ENCODE peak calls at places on chromosomes 11 and 22, in six cellular contexts. F is adrenal gland, Q is PC-3, O is fibroblast of lung, E is H9, K is GM23338. U is an unnamed sample. For H3K4me1, the result is how much of the 10 kb centered on the place peaks cover.

GRCh38 chr11:69058501-69059270 is 10.0 kb downstream of the TPCN2 start:
- DNase-seq in Q (no peak), E (no peak), K (no peak), F (no peak), O (no peak), U (no peak)

GRCh38 chr11:88402192-88402715 is 64.7 kb upstream of the CTSC start:
- DNase-seq in K (no peak), E (no peak), Q (peak), O (peak), F (no peak), U (no peak)

GRCh38 chr11:59548309-59548656 is 36.9 kb downstream of the OR4D9 start:
- DNase-seq in E (no peak), Q (no peak), O (no peak), F (no peak), K (no peak), U (no peak)

GRCh38 chr11:2584812-2585565 is 114.8 kb downstream of the KCNQ1OT1 start:
- DNase-seq in O (no peak), Q (no peak), K (no peak), F (no peak), E (peak), U (no peak)

GRCh38 chr22:20904980-20905355 is 12.2 kb upstream of the CRKL start:
- DNase-seq in O (no peak), E (no peak), Q (peak), F (no peak), K (no peak), U (no peak)

GRCh38 chr11:34599406-34599901 is 21.4 kb upstream of the EHF start:
- DNase-seq in K (no peak), E (no peak), Q (peak), O (peak), F (no peak), U (no peak)

GRCh38 chr22:27378994-27379393 is 422.6 kb downstream of the MN1 start:
- DNase-seq in Q (no peak), K (no peak), E (no peak), O (no peak), F (no peak), U (no peak)

GRCh38 chr22:29205598-29206371 is at the start of gene EMID1:
- DNase-seq in E (peak), K (peak), F (peak), Q (peak), O (no peak), U (no peak)

GRCh38 chr11:22539851-22540376 is 85.7 kb downstream of the FANCF start:
- DNase-seq in E (no peak), K (peak), F (no peak), Q (peak), O (peak), U (no peak)

GRCh38 chr11:40787243-40787642 is 672.2 kb downstream of the LRRC4C start:
- DNase-seq in Q (no peak), F (no peak), E (peak), O (no peak), K (peak), U (no peak)

GRCh38 chr11:126313826-126314225 is 10.0 kb downstream of the DCPS start:
- DNase-seq in O (no peak), Q (no peak), E (no peak), F (no peak), K (no peak), U (no peak)

GRCh38 chr11:1513326-1514296 is 27.0 kb upstream of the MOB2 start:
- DNase-seq in F (no peak), O (no peak), K (no peak), E (no peak), Q (no peak), U (no peak)

GRCh38 chr22:43426816-43427215 is 15.0 kb downstream of the MPPED1 start:
- DNase-seq in K (no peak), O (no peak), E (no peak), F (no peak), Q (no peak), U (no peak)

GRCh38 chr11:13691296-13691899 is 22.9 kb downstream of the FAR1 start:
- DNase-seq in F (no peak), Q (no peak), O (peak), K (no peak), E (no peak), U (no peak)
- H3K4me1 ChIP-seq in F (under half), Q (under half), O (under half), K (under half), E (under half), U (under half)

GRCh38 chr22:37803636-37804371 is 3.9 kb upstream of the GCAT start:
- DNase-seq in F (no peak), E (no peak), K (peak), Q (no peak), O (no peak), U (no peak)

GRCh38 chr22:37805878-37806277 is 1.9 kb upstream of the GCAT start:
- DNase-seq in O (no peak), F (no peak), E (no peak), Q (no peak), K (no peak), U (no peak)

GRCh38 chr22:37803195-37803635 is 4.5 kb upstream of the GCAT start:
- DNase-seq in F (peak), K (peak), E (no peak), Q (no peak), O (no peak), U (no peak)

GRCh38 chr22:37804886-37805857 is 2.6 kb upstream of the GCAT start:
- DNase-seq in Q (peak), O (peak), E (peak), K (peak), F (peak), U (peak)

DNA sequence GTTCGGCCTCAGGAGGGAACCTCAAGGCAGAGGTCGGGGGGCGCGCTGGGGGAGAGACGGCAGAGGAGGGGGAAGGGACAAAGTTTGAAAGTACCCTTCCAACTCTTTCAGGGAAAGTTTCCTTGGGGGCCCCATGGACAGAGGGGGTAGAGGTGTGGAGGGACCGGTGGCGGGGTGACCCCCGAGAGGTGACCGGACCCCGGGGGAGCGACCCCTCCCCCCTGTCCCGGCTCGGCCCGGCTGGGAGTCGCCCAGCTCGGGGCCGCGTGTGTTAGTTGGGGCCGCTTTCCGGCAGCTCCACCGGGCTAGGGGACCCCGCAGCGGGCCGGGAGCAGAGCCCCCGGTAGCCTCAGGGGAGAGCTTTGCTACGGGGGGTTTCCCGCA is 3.2 kb upstream of the GCAT start:
- DNase-seq in O (no peak), F (no peak), E (no peak), Q (no peak), K (peak), U (no peak)
- H3K27ac ChIP-seq in O (peak), F (peak), E (no peak), Q (peak), K (no peak), U (no peak)

GRCh38 chr11:102428696-102429095 is 23.9 kb downstream of the TMEM123 start:
- DNase-seq in F (no peak), E (no peak), Q (no peak), K (no peak), O (no peak), U (no peak)
- H3K4me1 ChIP-seq in F (under half), E (under half), Q (under half), K (under half), O (under half), U (under half)

DNA sequence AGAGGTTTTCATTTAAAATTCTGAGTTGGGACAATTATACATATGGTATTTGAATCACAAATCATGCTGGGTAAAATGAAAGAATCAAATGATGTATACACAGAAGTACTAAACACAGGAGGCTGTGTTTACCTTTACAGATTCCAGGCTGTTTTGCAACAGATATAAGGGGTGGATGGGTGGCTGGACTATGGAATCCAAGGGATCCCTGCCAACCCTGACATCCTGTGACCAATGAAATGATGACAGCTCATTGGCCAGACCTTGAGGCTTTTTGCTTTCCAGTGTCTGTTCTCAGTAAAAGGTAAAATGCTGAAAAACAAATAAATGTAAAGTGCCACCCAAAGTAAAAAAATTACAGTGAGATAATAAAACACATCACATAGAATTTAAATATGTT is 3.3 kb upstream of the DDI1 start:
- DNase-seq in Q (peak), F (peak), K (no peak), O (peak), E (no peak), U (no peak)
- H3K27ac ChIP-seq in Q (no peak), F (peak), K (no peak), O (no peak), E (no peak), U (no peak)

GRCh38 chr22:37383342-37383741 is 43.9 kb downstream of the ELFN2 start:
- DNase-seq in F (peak), O (no peak), Q (no peak), K (no peak), E (no peak), U (no peak)

GRCh38 chr22:37381489-37381888 is 45.8 kb downstream of the ELFN2 start:
- DNase-seq in O (peak), K (no peak), Q (no peak), F (no peak), E (no peak), U (no peak)

GRCh38 chr22:37387793-37388192 is 39.5 kb downstream of the ELFN2 start:
- DNase-seq in E (no peak), K (no peak), O (no peak), F (no peak), Q (no peak), U (no peak)

GRCh38 chr22:37386441-37386840 is 40.8 kb downstream of the ELFN2 start:
- DNase-seq in O (no peak), Q (no peak), K (no peak), F (no peak), E (no peak), U (no peak)

GRCh38 chr22:37384691-37385090 is 42.6 kb downstream of the ELFN2 start:
- DNase-seq in K (no peak), F (no peak), O (no peak), Q (no peak), E (no peak), U (no peak)
- H3K4me1 ChIP-seq in K (under half), F (under half), O (under half), Q (under half), E (under half), U (under half)

DNA sequence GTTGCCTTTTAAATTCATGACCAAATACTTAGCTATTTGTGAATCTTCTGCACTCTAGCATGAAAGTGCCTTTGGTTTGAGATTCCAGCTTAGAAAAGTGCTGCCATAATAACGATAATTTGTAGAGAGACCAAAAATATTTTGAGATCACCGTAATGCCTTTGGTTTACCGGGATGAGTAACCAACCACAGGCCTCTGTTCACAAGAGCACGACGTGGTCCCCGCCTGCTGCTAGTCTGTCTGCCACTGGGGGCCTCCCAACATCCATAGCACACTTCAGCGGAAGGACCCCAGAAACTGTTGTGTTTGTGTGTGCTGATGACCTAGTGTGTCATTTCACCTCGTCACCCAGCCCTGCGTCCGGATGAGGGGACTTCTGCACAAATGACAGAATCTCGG is 67.0 kb upstream of the RASSF10 start:
- DNase-seq in E (no peak), Q (no peak), K (peak), F (no peak), O (no peak), U (no peak)
- H3K27ac ChIP-seq in E (no peak), Q (peak), K (no peak), F (no peak), O (no peak), U (no peak)

GRCh38 chr11:94131363-94132115 is 2.9 kb downstream of the PANX1 start:
- DNase-seq in E (no peak), K (no peak), Q (no peak), F (peak), O (peak), U (no peak)
- H3K4me1 ChIP-seq in E (under half), K (half or more), Q (half or more), F (half or more), O (under half), U (half or more)

DNA sequence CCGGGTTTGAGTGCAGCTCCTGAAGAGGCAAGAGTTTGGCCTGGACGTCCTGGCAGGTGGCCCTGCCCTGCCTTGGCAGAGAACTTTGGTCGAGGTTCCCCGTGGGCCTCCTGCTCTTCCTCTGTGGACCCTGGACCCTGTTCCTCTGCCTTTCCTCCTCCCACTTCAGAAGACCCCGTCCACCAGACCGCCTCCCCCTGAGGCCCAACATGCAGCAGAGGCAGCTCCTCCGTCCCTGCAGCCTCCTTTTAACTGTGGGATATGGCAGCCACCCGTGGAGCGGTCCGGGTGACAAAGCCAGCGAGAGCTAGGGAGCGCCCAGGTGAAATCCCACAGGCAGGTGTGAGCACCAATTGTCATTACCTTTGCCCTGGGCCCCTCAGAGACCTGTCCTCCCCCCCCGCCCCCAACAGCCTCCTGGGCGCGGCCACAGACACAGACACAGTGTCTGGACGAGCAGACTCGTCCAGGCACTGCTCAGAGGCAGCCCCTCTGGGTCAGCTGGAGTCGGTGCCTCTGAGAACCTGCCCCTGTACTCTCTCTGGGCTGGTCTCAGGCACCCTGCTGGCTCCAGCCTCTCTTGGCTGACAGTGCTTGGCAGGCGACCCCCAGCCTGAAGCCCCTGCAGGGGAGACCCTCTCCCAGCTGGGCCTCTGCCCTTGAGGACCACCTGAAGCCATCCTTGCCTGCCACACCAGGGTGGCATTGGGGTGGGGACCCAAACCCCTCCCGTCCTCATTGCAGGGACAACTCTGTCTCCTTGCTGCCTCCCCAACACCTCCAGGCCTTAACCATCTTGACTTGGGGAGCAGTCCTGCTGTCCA is 4.1 kb upstream of the PTDSS2 start:
- DNase-seq in Q (no peak), O (no peak), F (no peak), K (no peak), E (no peak), U (no peak)
- H3K27ac ChIP-seq in Q (no peak), O (no peak), F (no peak), K (no peak), E (no peak), U (no peak)

GRCh38 chr11:7462706-7463105 is 22.6 kb upstream of the OLFML1 start:
- DNase-seq in F (no peak), O (no peak), Q (no peak), E (no peak), K (no peak), U (no peak)
- H3K4me1 ChIP-seq in F (under half), O (under half), Q (under half), E (under half), K (under half), U (under half)

GRCh38 chr11:33000181-33000580 is 15.5 kb upstream of the DEPDC7 start:
- DNase-seq in F (no peak), K (no peak), E (no peak), Q (peak), O (peak), U (no peak)
- H3K27ac ChIP-seq in F (no peak), K (no peak), E (no peak), Q (no peak), O (no peak), U (no peak)

U was measured in CD8-positive, alpha-beta memory T cell.